ENCODE peak calls at places on chromosomes 1 and 21, in ten cellular contexts. M is endothelial cell, I is mesothelial cell of epicardium, D is heart left ventricle, Q is testis, Y is foreskin fibroblast, V is H9, B is GM13976, E is kidney, W is brain microvascular endothelial cell. U is an unnamed sample.

GRCh38 chr1:152410599-152410998 is 3.5 kb downstream of the CRNN start:
- DNase-seq in Q (no peak), E (peak; percentile 58), M (no peak), Y (no peak), I (no peak), D (no peak), V (no peak), W (no peak), B (no peak), U (no peak)

GRCh38 chr1:237895630-237896029 is 4.9 kb upstream of the ZP4 start:
- DNase-seq in E (no peak), W (no peak), Y (no peak), Q (no peak), I (no peak), B (no peak), M (no peak), D (no peak), V (no peak), U (no peak)

GRCh38 chr1:232686346-232686745 is 56.4 kb upstream of the SIPA1L2 start:
- DNase-seq in B (no peak), W (no peak), V (no peak), M (no peak), Y (peak; percentile 20), Q (no peak), D (peak; percentile 25), I (no peak), E (no peak), U (no peak)

GRCh38 chr1:70385477-70385876 is 25.6 kb upstream of the CTH start:
- DNase-seq in B (no peak), V (no peak), W (no peak), Q (no peak), D (no peak), I (no peak), Y (no peak), M (no peak), E (no peak), U (no peak)

GRCh38 chr21:32120231-32120630 is 158.6 kb downstream of the MIS18A start:
- DNase-seq in W (no peak), M (no peak), Y (no peak), D (no peak), Q (no peak), E (no peak), V (no peak), I (no peak), B (no peak), U (no peak)

GRCh38 chr21:34509151-34509550 is 2.9 kb downstream of the KCNE1 start:
- DNase-seq in E (no peak), D (no peak), M (no peak), Q (no peak), W (no peak), B (no peak), I (no peak), Y (no peak), V (no peak), U (peak; percentile 30)

GRCh38 chr1:56200921-56201320 is 378.4 kb downstream of the PLPP3 start:
- DNase-seq in I (no peak), V (no peak), Q (no peak), W (no peak), E (no peak), B (no peak), D (no peak), Y (peak; percentile 71), M (no peak), U (no peak)

GRCh38 chr1:201560328-201561194 is 21.6 kb downstream of the NAV1 start:
- DNase-seq in Y (no peak), B (no peak), D (no peak), I (no peak), V (no peak), M (no peak), W (no peak), Q (no peak), E (no peak), U (no peak)

GRCh38 chr1:67880056-67880601 is 46.9 kb upstream of the GNG12 start:
- DNase-seq in I (no peak), Y (peak; percentile 85), E (no peak), W (peak; percentile 89), V (no peak), M (no peak), D (no peak), B (no peak), Q (no peak), U (no peak)

GRCh38 chr1:224203243-224204016 is 20.4 kb downstream of the DEGS1 start:
- DNase-seq in M (no peak), D (peak; percentile 73), Y (peak; percentile 80), I (no peak), W (peak; percentile 67), Q (peak; percentile 24), B (peak; percentile 45), V (peak; percentile 67), E (peak; percentile 90), U (peak; percentile 24)

GRCh38 chr1:7303554-7304347 is 467.3 kb upstream of the VAMP3 start:
- DNase-seq in Y (no peak), E (no peak), W (no peak), I (no peak), B (no peak), Q (no peak), D (no peak), M (no peak), V (no peak), U (no peak)

GRCh38 chr1:241947355-241947754 is 10.2 kb upstream of the BECN2 start:
- DNase-seq in V (no peak), Q (no peak), Y (no peak), I (no peak), D (no peak), E (no peak), M (no peak), B (no peak), W (no peak), U (no peak)

GRCh38 chr1:96764469-96764868 is 42.9 kb downstream of the PTBP2 start:
- DNase-seq in M (no peak), D (no peak), Y (no peak), Q (no peak), B (no peak), I (no peak), V (no peak), E (no peak), W (no peak), U (no peak)

GRCh38 chr1:208132287-208132882 is 111.8 kb downstream of the PLXNA2 start:
- DNase-seq in V (peak; percentile 88), E (peak; percentile 87), I (peak; percentile 57), Y (peak; percentile 85), M (peak; percentile 90), B (peak; percentile 82), Q (peak; percentile 87), W (peak; percentile 43), D (peak; percentile 89), U (peak; percentile 76)

GRCh38 chr1:95551201-95551600 is 317.2 kb downstream of the RWDD3 start:
- DNase-seq in V (no peak), B (no peak), Q (no peak), I (no peak), E (no peak), Y (no peak), D (no peak), W (no peak), M (no peak), U (no peak)

GRCh38 chr1:41122851-41123518 is 101.5 kb upstream of the SLFNL1 start:
- DNase-seq in V (no peak), Y (peak; percentile 93), W (peak; percentile 84), I (no peak), Q (peak; percentile 35), E (no peak), B (no peak), M (peak; percentile 24), D (no peak), U (peak; percentile 13)
- TF ChIP-seq CTCF in V (peak; percentile 60), Y (peak; percentile 53), W (peak; percentile 69), I (peak; percentile 60), Q (no peak), E (peak; percentile 32), B (no peak), M (peak; percentile 52), D (peak; percentile 20), U (peak; percentile 12)

DNA sequence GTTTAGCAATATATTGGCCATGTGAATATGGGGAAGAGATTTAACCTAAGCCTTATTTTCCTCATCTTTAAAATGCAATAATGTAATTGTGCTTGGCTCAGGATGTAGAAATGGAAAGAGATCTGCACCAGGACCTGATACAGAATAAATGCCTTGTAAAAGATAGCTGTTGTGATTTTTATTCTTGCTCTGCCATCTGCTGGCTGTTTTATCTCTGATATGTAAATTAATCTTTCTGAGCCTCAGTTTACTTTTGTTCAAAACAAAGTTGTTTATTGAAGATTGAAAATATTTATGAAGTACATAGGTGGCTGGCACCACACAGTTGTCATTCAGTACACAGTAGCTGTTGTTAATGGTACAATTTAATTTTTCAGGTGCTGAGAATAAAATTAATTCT is 21.9 kb downstream of the ZYG11B start:
- DNase-seq in V (no peak), M (no peak), Y (peak; percentile 12), D (no peak), B (no peak), E (no peak), W (no peak), Q (no peak), I (no peak), U (no peak)
- TF ChIP-seq CTCF in V (peak; percentile 22), M (peak; percentile 16), Y (no peak), D (peak; percentile 16), B (no peak), E (peak; percentile 9), W (no peak), Q (no peak), I (no peak), U (no peak)

GRCh38 chr1:158328424-158328823 is 2.9 kb downstream of the CD1B start:
- DNase-seq in V (no peak), D (no peak), W (no peak), M (no peak), B (no peak), I (no peak), Y (no peak), E (no peak), Q (no peak), U (no peak)

GRCh38 chr1:158331431-158331830 is at the start of gene CD1B:
- DNase-seq in I (no peak), Q (no peak), W (no peak), M (no peak), Y (no peak), E (no peak), D (no peak), V (no peak), B (no peak), U (no peak)

GRCh38 chr1:158329300-158329699 is 2.0 kb downstream of the CD1B start:
- DNase-seq in D (no peak), W (no peak), V (no peak), I (no peak), M (no peak), B (no peak), Q (no peak), E (no peak), Y (no peak), U (no peak)

GRCh38 chr1:158330390-158330789 is 941 bp downstream of the CD1B start:
- DNase-seq in V (no peak), I (no peak), M (no peak), W (no peak), E (no peak), Q (no peak), B (no peak), D (no peak), Y (no peak), U (no peak)

GRCh38 chr1:158329807-158330206 is 1.5 kb downstream of the CD1B start:
- DNase-seq in I (no peak), E (no peak), W (no peak), D (no peak), B (peak; percentile 43), Q (peak; percentile 23), M (no peak), Y (peak; percentile 0), V (no peak), U (peak; percentile 45)
- TF ChIP-seq CTCF in I (no peak), E (peak; percentile 7), W (no peak), D (no peak), B (peak; percentile 55), Q (no peak), M (no peak), Y (no peak), V (peak; percentile 55), U (peak; percentile 32)

GRCh38 chr1:60126733-60127132 is 53.2 kb upstream of the C1orf87 start:
- DNase-seq in Y (peak; percentile 39), V (no peak), D (no peak), E (no peak), I (no peak), M (no peak), B (no peak), W (no peak), Q (no peak), U (no peak)
- TF ChIP-seq CTCF in Y (no peak), V (peak; percentile 46), D (no peak), E (peak; percentile 28), I (no peak), M (no peak), B (no peak), W (peak; percentile 33), Q (no peak), U (no peak)

U was measured in GM20000.